ENCODE peak calls at places on chromosomes 3 and 15, in seven cellular contexts. B, I, M, Q, E, V and T are unnamed samples.

GRCh38 chr3:12752803-12753202 is 6.3 kb downstream of the TMEM40 start:
- DNase-seq in B (peak), I (no peak), M (peak), Q (no peak), E (no peak), V (no peak), T (no peak)

GRCh38 chr3:17444865-17445264 is 297.6 kb downstream of the TBC1D5 start:
- DNase-seq in B (no peak), I (no peak), M (no peak), Q (no peak), E (no peak), V (peak), T (no peak)

GRCh38 chr15:84949043-84949442 is 32.6 kb upstream of the PDE8A start:
- DNase-seq in B (no peak), I (no peak), M (peak), Q (no peak), E (no peak), V (no peak), T (peak)

GRCh38 chr3:5250467-5251195 is 63.1 kb downstream of the EDEM1 start:
- DNase-seq in B (peak), I (no peak), M (no peak), Q (peak), E (no peak), V (no peak), T (no peak)

GRCh38 chr3:131762981-131763380 is 260.2 kb upstream of the MRPL3 start:
- DNase-seq in B (no peak), I (no peak), M (no peak), Q (no peak), E (no peak), V (no peak), T (no peak)

GRCh38 chr3:36911990-36912804 is 32.7 kb downstream of the TRANK1 start:
- DNase-seq in B (peak), I (no peak), M (peak), Q (peak), E (no peak), V (peak), T (peak)

GRCh38 chr15:83030021-83030420 is 18.6 kb upstream of the C15orf40 start:
- DNase-seq in B (no peak), I (no peak), M (peak), Q (no peak), E (no peak), V (peak), T (peak)

GRCh38 chr3:15982667-15983145 is 184.9 kb upstream of the ANKRD28 start:
- DNase-seq in B (no peak), I (no peak), M (peak), Q (peak), E (peak), V (peak), T (peak)

GRCh38 chr15:50886139-50886467 is 22.4 kb upstream of the AP4E1 start:
- DNase-seq in B (no peak), I (no peak), M (no peak), Q (no peak), E (no peak), V (no peak), T (no peak)

GRCh38 chr3:48592519-48593087 is 2.5 kb downstream of the COL7A1 start:
- DNase-seq in B (no peak), I (no peak), M (peak), Q (no peak), E (no peak), V (no peak), T (no peak)

GRCh38 chr15:75357976-75358673 is 10.3 kb downstream of the MAN2C1 start:
- DNase-seq in B (no peak), I (no peak), M (no peak), Q (no peak), E (no peak), V (no peak), T (no peak)

GRCh38 chr3:44992555-44993470 is 16.8 kb downstream of the EXOSC7 start:
- DNase-seq in B (peak), I (no peak), M (no peak), Q (peak), E (no peak), V (no peak), T (peak)

GRCh38 chr15:82040862-82041261 is 5.0 kb downstream of the MEX3B start:
- DNase-seq in B (no peak), I (no peak), M (no peak), Q (no peak), E (no peak), V (no peak), T (no peak)

GRCh38 chr15:87483468-87483867 is 773.1 kb downstream of the NTRK3 start:
- DNase-seq in B (no peak), I (no peak), M (no peak), Q (no peak), E (no peak), V (no peak), T (no peak)

GRCh38 chr3:73694988-73695757 is 70.4 kb upstream of the PDZRN3 start:
- DNase-seq in B (no peak), I (no peak), M (no peak), Q (no peak), E (no peak), V (no peak), T (no peak)

GRCh38 chr3:122952509-122952908 is 75.1 kb downstream of the SEMA5B start:
- DNase-seq in B (peak), I (no peak), M (no peak), Q (peak), E (no peak), V (no peak), T (no peak)

GRCh38 chr3:11539218-11539617 is 104.5 kb downstream of the VGLL4 start:
- DNase-seq in B (no peak), I (no peak), M (no peak), Q (no peak), E (no peak), V (no peak), T (no peak)

GRCh38 chr3:103055021-103055420 is 620.2 kb downstream of the ZPLD1 start:
- DNase-seq in B (no peak), I (no peak), M (no peak), Q (no peak), E (no peak), V (no peak), T (no peak)

GRCh38 chr3:115469649-115470048 is 153.7 kb upstream of the GAP43 start:
- DNase-seq in B (no peak), I (no peak), M (no peak), Q (no peak), E (peak), V (no peak), T (no peak)

GRCh38 chr15:74653426-74654082 is 37.9 kb downstream of the CLK3 start:
- DNase-seq in B (no peak), I (no peak), M (peak), Q (peak), E (peak), V (peak), T (peak)

GRCh38 chr3:177931346-177931745 is 604.9 kb upstream of the KCNMB2 start:
- DNase-seq in B (no peak), I (no peak), M (no peak), Q (no peak), E (no peak), V (no peak), T (no peak)

GRCh38 chr15:55823191-55823670 is 80.3 kb upstream of the PRTG start:
- DNase-seq in B (no peak), I (no peak), M (peak), Q (peak), E (peak), V (peak), T (peak)

GRCh38 chr3:162491957-162492356 is 995.3 kb downstream of the OTOL1 start:
- DNase-seq in B (peak), I (no peak), M (peak), Q (peak), E (peak), V (peak), T (peak)

GRCh38 chr15:76730262-76730661 is 174.9 kb downstream of the SCAPER start:
- DNase-seq in B (no peak), I (no peak), M (peak), Q (no peak), E (no peak), V (no peak), T (peak)

GRCh38 chr15:70012895-70013294 is 84.8 kb downstream of the TLE3 start:
- DNase-seq in B (no peak), I (no peak), M (no peak), Q (no peak), E (no peak), V (no peak), T (no peak)

GRCh38 chr3:81580399-81580798 is 181.0 kb downstream of the GBE1 start:
- DNase-seq in B (no peak), I (no peak), M (no peak), Q (no peak), E (no peak), V (no peak), T (no peak)

GRCh38 chr15:51776952-51777574 is 25.7 kb downstream of the TMOD2 start:
- DNase-seq in B (peak), I (no peak), M (peak), Q (peak), E (no peak), V (peak), T (peak)

GRCh38 chr3:98823791-98824190 is 60.7 kb downstream of the ST3GAL6 start:
- DNase-seq in B (no peak), I (no peak), M (peak), Q (peak), E (no peak), V (no peak), T (no peak)

GRCh38 chr3:73490453-73491311 is 134.1 kb downstream of the PDZRN3 start:
- DNase-seq in B (no peak), I (peak), M (peak), Q (no peak), E (no peak), V (peak), T (peak)

GRCh38 chr3:178352300-178353021 is 183.8 kb upstream of the KCNMB2 start:
- DNase-seq in B (peak), I (no peak), M (peak), Q (peak), E (peak), V (peak), T (peak)

GRCh38 chr3:62888180-62888579 is 13.0 kb upstream of the CADPS start:
- DNase-seq in B (no peak), I (no peak), M (no peak), Q (no peak), E (no peak), V (no peak), T (no peak)

GRCh38 chr3:42123012-42123581 is 31.9 kb downstream of the TRAK1 start:
- DNase-seq in B (no peak), I (peak), M (peak), Q (peak), E (no peak), V (no peak), T (no peak)

GRCh38 chr3:193030276-193030675 is 112.6 kb upstream of the MB21D2 start:
- DNase-seq in B (no peak), I (no peak), M (peak), Q (peak), E (no peak), V (peak), T (peak)

GRCh38 chr3:140276698-140277097 is 341.7 kb downstream of the CLSTN2 start:
- DNase-seq in B (peak), I (no peak), M (peak), Q (peak), E (no peak), V (peak), T (peak)

GRCh38 chr15:85543741-85544155 is 163.3 kb downstream of the AKAP13 start:
- DNase-seq in B (no peak), I (peak), M (no peak), Q (peak), E (no peak), V (no peak), T (no peak)

GRCh38 chr15:63339006-63339766 is 42.5 kb downstream of the CA12 start:
- DNase-seq in B (no peak), I (no peak), M (peak), Q (peak), E (no peak), V (no peak), T (no peak)

GRCh38 chr15:89419370-89419984 is 76.9 kb downstream of the RHCG start:
- DNase-seq in B (no peak), I (no peak), M (peak), Q (peak), E (no peak), V (peak), T (no peak)

GRCh38 chr3:108455212-108455705 is 55.1 kb downstream of the MYH15 start:
- DNase-seq in B (no peak), I (no peak), M (peak), Q (peak), E (no peak), V (no peak), T (peak)

GRCh38 chr3:47225310-47225906 is 57.2 kb downstream of the KIF9 start:
- DNase-seq in B (no peak), I (no peak), M (peak), Q (no peak), E (peak), V (peak), T (peak)

GRCh38 chr3:136120373-136121348 is 75.5 kb downstream of the MSL2 start:
- DNase-seq in B (no peak), I (no peak), M (peak), Q (no peak), E (no peak), V (peak), T (peak)

DNA sequence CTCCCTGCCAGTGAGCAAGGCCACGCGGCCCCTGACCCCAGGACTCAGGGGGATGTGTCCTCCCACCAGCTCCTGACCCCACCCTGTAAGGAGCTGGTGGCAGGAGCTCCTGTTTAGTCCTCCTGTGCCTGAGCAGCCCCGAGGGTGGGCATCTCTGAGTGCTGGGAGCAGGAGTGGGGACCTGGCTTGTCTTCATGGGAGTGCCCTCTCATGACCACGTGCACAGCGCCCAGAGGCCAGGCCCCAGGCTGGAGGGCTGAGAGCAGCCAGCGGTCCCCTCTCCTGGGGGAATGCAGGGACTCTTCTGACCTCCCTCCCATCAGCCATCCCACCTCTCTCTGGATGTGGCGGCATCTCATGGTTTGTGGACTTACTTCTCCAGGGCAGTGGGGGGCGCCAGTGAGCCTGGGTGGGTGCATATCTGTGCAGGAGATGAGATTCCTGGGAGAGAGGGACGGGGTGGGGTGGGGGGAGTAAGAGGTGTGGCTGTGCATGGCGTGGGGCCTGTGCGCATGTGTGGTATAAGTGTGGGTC is 205.6 kb downstream of the TBC1D2B start:
- DNase-seq in B (no peak), I (peak), M (no peak), Q (no peak), E (no peak), V (no peak), T (no peak)
- TF ChIP-seq CTCF in B (no peak), I (no peak), M (no peak), Q (no peak), E (peak), V (peak), T (peak)

GRCh38 chr3:137410028-137410427 is 354.1 kb upstream of the SOX14 start:
- DNase-seq in B (no peak), I (no peak), M (no peak), Q (no peak), E (no peak), V (no peak), T (no peak)

GRCh38 chr3:137409584-137409983 is 354.5 kb upstream of the SOX14 start:
- DNase-seq in B (no peak), I (no peak), M (no peak), Q (no peak), E (no peak), V (no peak), T (no peak)
- H3K4me3 ChIP-seq in B (no peak), I (no peak), M (no peak), Q (no peak), E (no peak), V (no peak), T (no peak)

GRCh38 chr15:94526071-94526689 is 294.8 kb downstream of the MCTP2 start:
- DNase-seq in B (peak), I (no peak), M (no peak), Q (peak), E (no peak), V (peak), T (no peak)
- TF ChIP-seq CTCF in B (no peak), I (peak), M (no peak), Q (peak), E (peak), V (peak), T (peak)

DNA sequence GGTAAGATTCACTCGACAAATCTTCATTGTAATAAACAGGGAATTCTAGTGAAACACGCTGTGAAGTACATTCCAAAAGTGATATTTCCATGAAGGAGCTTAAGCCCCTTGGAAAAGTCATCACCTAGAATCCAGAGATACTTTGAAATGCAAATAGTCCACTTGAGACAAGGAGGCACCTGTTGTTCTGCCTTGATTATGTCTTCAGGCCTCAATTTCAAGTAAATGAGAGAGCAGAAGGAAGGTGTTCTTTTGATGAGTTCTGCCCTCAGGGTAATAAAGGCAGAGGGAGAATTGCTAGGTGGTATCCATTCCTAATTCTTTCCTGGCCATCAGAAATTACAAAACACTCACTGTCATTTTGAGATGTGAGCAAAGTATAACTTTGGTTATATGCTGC is 162.1 kb downstream of the CADM2 start:
- DNase-seq in B (no peak), I (no peak), M (no peak), Q (no peak), E (no peak), V (no peak), T (no peak)
- H3K4me3 ChIP-seq in B (no peak), I (no peak), M (no peak), Q (no peak), E (no peak), V (no peak), T (no peak)

GRCh38 chr3:9915252-9916141 is 1.4 kb upstream of the IL17RC start:
- DNase-seq in B (no peak), I (peak), M (peak), Q (no peak), E (no peak), V (peak), T (peak)
- TF ChIP-seq CTCF in B (no peak), I (peak), M (peak), Q (peak), E (peak), V (peak), T (peak)

DNA sequence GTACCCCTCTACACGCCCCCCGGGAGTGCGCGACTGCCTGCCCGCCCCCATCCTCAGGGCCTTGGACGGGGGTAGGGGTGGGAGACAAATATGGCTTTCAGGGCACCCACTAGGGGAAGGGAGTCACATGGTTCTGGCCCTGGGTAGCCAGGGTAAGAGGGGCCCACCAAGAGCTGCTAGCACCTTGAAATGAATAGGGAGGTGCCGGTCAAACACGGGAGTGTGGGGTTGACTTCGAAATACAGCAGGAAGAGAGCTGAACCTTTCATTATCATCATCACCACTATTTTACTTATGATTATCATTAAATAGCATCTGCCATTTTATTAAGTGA is 489.1 kb downstream of the MAGI1 start:
- DNase-seq in B (no peak), I (no peak), M (no peak), Q (no peak), E (no peak), V (no peak), T (no peak)
- H3K4me3 ChIP-seq in B (no peak), I (peak), M (peak), Q (no peak), E (peak), V (no peak), T (peak)

GRCh38 chr15:78950343-78950742 is 5.5 kb upstream of the CTSH start:
- DNase-seq in B (no peak), I (no peak), M (no peak), Q (no peak), E (no peak), V (no peak), T (no peak)

GRCh38 chr15:78947506-78947905 is 2.7 kb upstream of the CTSH start:
- DNase-seq in B (no peak), I (no peak), M (no peak), Q (no peak), E (no peak), V (no peak), T (no peak)

GRCh38 chr15:78949461-78949860 is 4.6 kb upstream of the CTSH start:
- DNase-seq in B (no peak), I (no peak), M (no peak), Q (peak), E (no peak), V (no peak), T (no peak)

GRCh38 chr15:78951841-78952238 is 7.0 kb upstream of the CTSH start:
- DNase-seq in B (peak), I (no peak), M (peak), Q (peak), E (no peak), V (no peak), T (no peak)

GRCh38 chr15:78950906-78951840 is 6.3 kb upstream of the CTSH start:
- DNase-seq in B (peak), I (no peak), M (peak), Q (peak), E (no peak), V (peak), T (peak)
- TF ChIP-seq CTCF in B (no peak), I (no peak), M (peak), Q (peak), E (peak), V (peak), T (peak)